ENCODE peak calls at places on chromosomes 4 and X, in ten cellular contexts. E is C1 segment of cervical spinal cord; R is posterior vena cava; O is astrocyte of the spinal cord; Q is HuH-7; C is EH; Y is heart right ventricle; A is cardiac fibroblast; K is stimulated activated CD4-positive, alpha-beta T cell treated with anti-CD3 and anti-CD28 coated beads, TNF-alpha, amount 100 ng/mL, for 48 hours; U is GM06990. X is an unnamed sample.

GRCh38 chrX:51614353-51614752 is 4.4 kb downstream of the CENPVL3 start:
- DNase-seq in E (no peak), U (no peak), Q (peak; percentile 30), K (no peak), R (no peak), C (peak; percentile 63), Y (no peak), A (peak; percentile 39), O (peak; percentile 16), X (peak; percentile 26)

GRCh38 chr4:173573286-173573685 is 43.3 kb upstream of the HAND2 start:
- DNase-seq in U (no peak), C (no peak), A (no peak), Q (no peak), Y (no peak), K (no peak), O (no peak), E (no peak), R (no peak), X (no peak)

GRCh38 chr4:44674471-44674870 is 3.7 kb upstream of the GUF1 start:
- DNase-seq in R (no peak), Y (no peak), A (no peak), U (no peak), K (no peak), Q (no peak), O (no peak), E (no peak), C (no peak), X (no peak)

GRCh38 chr4:121096629-121097028 is 24.3 kb upstream of the NDNF start:
- DNase-seq in Q (no peak), K (no peak), A (peak; percentile 62), U (no peak), E (no peak), Y (no peak), O (peak; percentile 57), R (no peak), C (peak; percentile 48), X (no peak)

GRCh38 chr4:78268607-78269006 is 211.5 kb downstream of the FRAS1 start:
- DNase-seq in Q (no peak), U (no peak), O (no peak), K (no peak), E (no peak), A (no peak), Y (no peak), R (no peak), C (no peak), X (no peak)

GRCh38 chr4:7169134-7169533 is 23.2 kb upstream of the SORCS2 start:
- DNase-seq in U (no peak), R (peak; percentile 51), Y (no peak), O (no peak), K (no peak), C (no peak), A (no peak), E (no peak), Q (no peak), X (no peak)

GRCh38 chr4:111879539-111879938 is 265.7 kb upstream of the FAM241A start:
- DNase-seq in E (no peak), Q (no peak), A (no peak), R (no peak), C (no peak), Y (no peak), U (no peak), O (no peak), K (no peak), X (no peak)

GRCh38 chr4:136706942-136707341 is 825.4 kb downstream of the PCDH18 start:
- DNase-seq in C (peak; percentile 2), E (no peak), R (no peak), Y (no peak), A (no peak), U (no peak), Q (no peak), K (no peak), O (no peak), X (no peak)

GRCh38 chr4:42397256-42397634 is at the start of gene SHISA3:
- DNase-seq in E (no peak), K (no peak), A (peak; percentile 48), O (peak; percentile 17), Y (peak; percentile 37), R (no peak), C (no peak), U (peak; percentile 68), Q (no peak), X (no peak)

GRCh38 chr4:77734928-77735327 is 84.2 kb downstream of the CNOT6L start:
- DNase-seq in R (no peak), E (no peak), O (peak; percentile 63), Y (no peak), U (peak; percentile 36), C (peak; percentile 70), Q (peak; percentile 37), K (peak; percentile 6), A (peak; percentile 64), X (peak; percentile 9)

GRCh38 chrX:103275947-103276567 is 493 bp downstream of the TCEAL5 start:
- DNase-seq in A (no peak), Q (no peak), U (no peak), O (no peak), K (no peak), R (no peak), Y (no peak), C (no peak), E (no peak), X (no peak)

GRCh38 chr4:139912423-139912822 is 241.6 kb downstream of the MAML3 start:
- DNase-seq in R (no peak), A (no peak), Q (no peak), U (no peak), C (peak; percentile 5), E (no peak), Y (no peak), O (no peak), K (no peak), X (no peak)

GRCh38 chr4:1783970-1784369 is 9.1 kb upstream of the FGFR3 start:
- DNase-seq in O (no peak), U (no peak), E (no peak), Y (no peak), C (no peak), A (no peak), K (no peak), Q (no peak), R (no peak), X (no peak)

GRCh38 chrX:96432647-96433046 is 252.0 kb upstream of the DIAPH2 start:
- DNase-seq in K (no peak), R (no peak), Y (no peak), E (no peak), A (peak; percentile 52), Q (no peak), U (no peak), C (peak; percentile 66), O (peak; percentile 19), X (no peak)

GRCh38 chr4:143667461-143667860 is 33.0 kb downstream of the FREM3 start:
- DNase-seq in K (no peak), E (no peak), Q (no peak), O (peak; percentile 19), R (no peak), A (peak; percentile 92), U (no peak), Y (no peak), C (peak; percentile 2), X (no peak)

GRCh38 chr4:73343432-73343831 is 60.7 kb upstream of the ALB start:
- DNase-seq in R (no peak), Q (no peak), Y (no peak), K (no peak), E (no peak), C (no peak), U (no peak), O (no peak), A (no peak), X (no peak)

GRCh38 chr4:142009751-142010150 is 373.4 kb downstream of the IL15 start:
- DNase-seq in U (no peak), A (no peak), R (no peak), K (no peak), C (peak; percentile 21), O (no peak), Y (no peak), Q (no peak), E (no peak), X (no peak)

GRCh38 chr4:2295535-2296442 is 33.9 kb upstream of the MXD4 start:
- DNase-seq in Q (no peak), R (peak; percentile 56), U (no peak), K (no peak), C (no peak), E (no peak), O (no peak), A (no peak), Y (no peak), X (no peak)

GRCh38 chr4:2822461-2823300 is 21.0 kb upstream of the ADD1 start:
- DNase-seq in K (no peak), R (peak; percentile 70), C (no peak), U (no peak), Q (no peak), A (no peak), O (no peak), Y (peak; percentile 17), E (no peak), X (no peak)

GRCh38 chr4:112664611-112665010 is 27.7 kb downstream of the LARP7 start:
- DNase-seq in Y (no peak), R (no peak), O (no peak), E (no peak), A (peak; percentile 6), K (no peak), C (peak; percentile 15), U (no peak), Q (no peak), X (no peak)

GRCh38 chr4:170202721-170203120 is 113.0 kb upstream of the AADAT start:
- DNase-seq in A (no peak), K (no peak), O (no peak), U (peak; percentile 15), Q (no peak), C (no peak), E (no peak), Y (no peak), R (no peak), X (no peak)